ENCODE peak calls at places on chromosomes 2 and 18, in eight cellular contexts. P, L, W, Y, A, I, B and V are unnamed samples.

GRCh38 chr2:167212054-167212648 is 323.9 kb downstream of the XIRP2 start:
- DNase-seq in A (peak; percentile 78), W (peak; percentile 68), P (no peak), L (peak; percentile 34), Y (peak; percentile 65), I (no peak), B (peak; percentile 66), V (peak; percentile 77)

GRCh38 chr2:42931147-42931817 is 138.9 kb upstream of the HAAO start:
- DNase-seq in I (no peak), P (no peak), W (peak; percentile 53), A (no peak), Y (no peak), L (no peak), B (no peak), V (no peak)

GRCh38 chr2:229674830-229675530 is 39.4 kb downstream of the DNER start:
- DNase-seq in I (no peak), Y (no peak), B (no peak), A (no peak), L (no peak), W (no peak), P (no peak), V (no peak)

GRCh38 chr2:225354281-225354774 is 45.2 kb upstream of the NYAP2 start:
- DNase-seq in L (no peak), B (peak; percentile 32), A (no peak), P (no peak), W (peak; percentile 24), Y (peak; percentile 94), I (no peak), V (peak; percentile 3)

GRCh38 chr2:101844055-101844635 is 146.6 kb downstream of the MAP4K4 start:
- DNase-seq in L (no peak), W (peak; percentile 87), A (peak; percentile 69), B (peak; percentile 75), P (no peak), I (no peak), Y (peak; percentile 80), V (no peak)

GRCh38 chr2:196902828-196903227 is 23.7 kb downstream of the PGAP1 start:
- DNase-seq in A (peak; percentile 22), L (no peak), W (peak; percentile 36), B (peak; percentile 49), Y (no peak), P (no peak), I (no peak), V (no peak)

GRCh38 chr2:173964565-173965371 is 405 bp downstream of the SP3 start:
- DNase-seq in P (peak; percentile 91), L (peak; percentile 85), I (peak; percentile 39), Y (peak; percentile 87), B (peak; percentile 83), A (peak; percentile 89), W (peak; percentile 89), V (peak; percentile 93)

GRCh38 chr2:73037947-73038585 is 33.4 kb downstream of the SFXN5 start:
- DNase-seq in A (no peak), B (no peak), L (no peak), Y (no peak), I (no peak), P (no peak), W (no peak), V (no peak)

GRCh38 chr2:8310557-8311455 is 371.1 kb upstream of the ID2 start:
- DNase-seq in A (no peak), I (no peak), W (no peak), P (no peak), B (no peak), L (no peak), Y (no peak), V (no peak)

GRCh38 chr18:12518326-12518725 is 110.6 kb downstream of the PRELID3A start:
- DNase-seq in B (peak; percentile 48), L (no peak), I (no peak), Y (no peak), P (no peak), A (peak; percentile 63), W (no peak), V (no peak)

GRCh38 chr2:215683295-215683694 is 247.4 kb upstream of the FN1 start:
- DNase-seq in W (no peak), I (no peak), B (no peak), Y (no peak), A (no peak), P (no peak), L (no peak), V (no peak)

GRCh38 chr2:86441392-86441788 is 219 bp downstream of the KDM3A start:
- DNase-seq in P (no peak), B (no peak), L (no peak), W (no peak), I (no peak), Y (peak; percentile 8), A (no peak), V (no peak)

DNA sequence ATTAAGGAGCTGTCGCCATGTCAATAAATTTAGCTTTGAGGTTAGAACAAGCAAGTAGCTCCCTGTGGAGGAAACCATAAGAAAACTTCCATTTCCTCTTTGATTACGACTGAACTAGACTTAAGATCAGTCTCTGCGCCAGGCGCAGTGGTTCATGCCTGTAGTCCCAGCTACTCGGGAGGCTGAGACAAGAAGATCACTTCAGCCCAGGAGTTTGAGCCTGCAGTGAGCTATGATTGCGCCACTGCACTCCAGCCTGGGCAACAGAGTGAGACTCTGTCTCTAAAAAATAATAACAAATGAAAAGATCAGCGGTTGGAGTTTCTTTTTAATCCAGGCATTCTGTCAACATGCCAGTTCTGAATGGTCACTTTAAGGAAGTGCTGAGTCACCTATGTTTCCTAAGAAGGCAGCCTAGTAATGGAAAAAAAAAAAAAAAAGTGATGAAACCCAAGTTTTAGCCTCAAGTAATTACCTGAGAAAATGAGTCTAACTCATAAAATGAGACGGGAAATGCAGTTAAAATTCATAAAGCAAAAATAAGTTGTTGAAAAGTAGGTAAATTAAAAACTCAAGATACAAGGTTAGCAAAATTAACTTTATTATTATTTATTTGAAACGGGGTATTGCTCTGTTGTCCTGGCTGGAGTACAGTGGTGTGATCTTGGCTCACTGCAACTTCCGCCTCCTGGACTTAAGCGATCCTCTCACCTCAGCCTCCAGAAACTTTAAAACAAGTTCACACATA is 10.2 kb downstream of the C18orf32 start:
- DNase-seq in A (peak; percentile 78), I (no peak), P (no peak), Y (peak; percentile 86), L (no peak), W (peak; percentile 93), B (peak; percentile 65), V (peak; percentile 49)
- H3K4me3 ChIP-seq in A (no peak overlapping the region), I (peak overlapping the region; percentile 23), P (no peak overlapping the region), Y (no peak overlapping the region), L (no peak overlapping the region), W (no peak overlapping the region), B (no peak overlapping the region), V (no peak overlapping the region)

GRCh38 chr18:6746386-6746960 is 17.0 kb downstream of the ARHGAP28 start:
- DNase-seq in I (no peak), A (peak; percentile 41), P (no peak), W (no peak), B (peak; percentile 51), Y (peak; percentile 71), L (no peak), V (no peak)

GRCh38 chr18:6750411-6750810 is 20.9 kb downstream of the ARHGAP28 start:
- DNase-seq in I (no peak), P (no peak), Y (no peak), A (no peak), W (no peak), L (no peak), B (no peak), V (no peak)

GRCh38 chr18:6745504-6746031 is 16.1 kb downstream of the ARHGAP28 start:
- DNase-seq in Y (no peak), I (no peak), P (no peak), A (no peak), W (no peak), B (no peak), L (no peak), V (no peak)

GRCh38 chr18:6747646-6748045 is 18.1 kb downstream of the ARHGAP28 start:
- DNase-seq in P (no peak), B (peak; percentile 97), Y (peak; percentile 97), I (no peak), W (peak; percentile 77), L (no peak), A (peak; percentile 98), V (no peak)

GRCh38 chr18:6748241-6748640 is 18.7 kb downstream of the ARHGAP28 start:
- DNase-seq in B (no peak), W (no peak), A (no peak), I (no peak), L (no peak), Y (peak; percentile 24), P (peak; percentile 11), V (no peak)
- H3K4me3 ChIP-seq in B (no peak overlapping the region), W (no peak overlapping the region), A (no peak overlapping the region), I (no peak overlapping the region), L (no peak overlapping the region), Y (no peak overlapping the region), P (no peak overlapping the region), V (no peak overlapping the region)

GRCh38 chr18:63177822-63178525 is 141.6 kb downstream of the BCL2 start:
- DNase-seq in I (no peak), P (no peak), L (no peak), Y (no peak), B (no peak), A (no peak), W (peak; percentile 50), V (peak; percentile 54)
- H3K4me3 ChIP-seq in I (no peak overlapping the region), P (peak overlapping the region; percentile 7), L (no peak overlapping the region), Y (peak overlapping the region; percentile 20), B (no peak overlapping the region), A (peak overlapping the region; percentile 30), W (peak overlapping the region; percentile 59), V (peak overlapping the region; percentile 11)

GRCh38 chr2:10433948-10434884 is 13.9 kb downstream of the ODC1 start:
- DNase-seq in W (no peak), I (no peak), P (no peak), L (no peak), Y (no peak), A (no peak), B (no peak), V (no peak)

GRCh38 chr2:10431797-10432196 is 16.3 kb downstream of the ODC1 start:
- DNase-seq in Y (no peak), P (no peak), I (no peak), L (no peak), W (no peak), B (no peak), A (no peak), V (no peak)

GRCh38 chr2:10432315-10433181 is 15.6 kb downstream of the ODC1 start:
- DNase-seq in A (no peak), P (no peak), Y (no peak), I (no peak), B (no peak), L (peak; percentile 64), W (peak; percentile 42), V (no peak)

GRCh38 chr2:10434885-10435419 is 13.2 kb downstream of the ODC1 start:
- DNase-seq in Y (peak; percentile 54), W (peak; percentile 81), B (peak; percentile 52), I (no peak), A (peak; percentile 58), P (peak; percentile 78), L (peak; percentile 79), V (peak; percentile 84)

DNA sequence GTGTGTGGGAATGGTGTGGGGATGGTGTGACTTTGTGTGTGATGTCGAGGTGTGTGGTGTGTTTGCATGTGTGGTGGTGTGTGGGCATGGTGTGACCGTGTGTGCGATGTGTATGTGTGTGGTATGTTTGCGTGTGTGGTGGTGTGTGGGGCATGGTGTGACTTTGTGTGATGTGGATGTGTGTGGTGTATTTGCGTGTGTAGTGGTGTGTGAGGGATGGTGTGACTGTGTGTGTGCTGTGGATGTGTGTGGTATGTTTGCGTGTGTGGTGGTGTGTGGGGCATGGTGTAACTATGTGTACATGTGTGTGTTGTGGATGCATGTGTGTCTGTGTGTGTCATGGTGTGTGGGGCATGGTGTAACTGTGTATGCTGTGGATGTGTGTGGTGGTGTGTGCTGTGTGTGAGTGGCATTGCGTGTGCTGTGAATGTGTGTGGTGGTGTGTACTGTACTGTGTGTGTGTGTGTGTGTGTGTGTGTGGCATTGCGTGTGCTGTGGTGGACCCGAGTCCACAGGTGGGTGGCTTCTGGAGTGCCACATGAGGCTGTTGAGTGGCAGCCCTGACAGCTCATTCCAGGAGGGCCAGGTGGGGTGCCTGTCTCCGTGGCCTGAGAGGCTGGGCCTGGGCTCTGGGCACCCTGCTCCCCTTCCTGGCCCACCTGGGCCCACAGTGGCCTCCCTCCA is 14.7 kb downstream of the ODC1 start:
- DNase-seq in W (no peak), B (no peak), Y (no peak), I (no peak), P (no peak), A (no peak), L (no peak), V (no peak)
- H3K4me3 ChIP-seq in W (no peak overlapping the region), B (no peak overlapping the region), Y (no peak overlapping the region), I (no peak overlapping the region), P (no peak overlapping the region), A (no peak overlapping the region), L (no peak overlapping the region), V (no peak overlapping the region)